ENCODE peak calls at places on chromosomes 11 and 22, in four cellular contexts. I is HCT116, B is HepG2, V is K562. N is an unnamed sample.

GRCh38 chr11:4118107-4118506 is 23.5 kb downstream of the RRM1 start:
- DNase-seq in V (no peak), B (no peak), I (no peak), N (no peak)

GRCh38 chr11:111983187-111983986 is 41.8 kb upstream of the DLAT start:
- DNase-seq in V (peak; percentile 43), B (peak; percentile 91), I (no peak), N (no peak)

GRCh38 chr11:92762175-92762574 is 207.3 kb upstream of the MTNR1B start:
- DNase-seq in B (no peak), I (no peak), V (no peak), N (no peak)

GRCh38 chr11:107139396-107139795 is 121.1 kb upstream of the GUCY1A2 start:
- DNase-seq in B (no peak), I (no peak), V (no peak), N (no peak)

GRCh38 chr11:128388182-128388815 is 199.1 kb downstream of the ETS1 start:
- DNase-seq in I (no peak), V (no peak), B (no peak), N (no peak)

GRCh38 chr11:83549984-83550667 is 264.0 kb upstream of the CCDC90B start:
- DNase-seq in I (no peak), B (no peak), V (no peak), N (no peak)

GRCh38 chr11:127806486-127806885 is 780.9 kb downstream of the ETS1 start:
- DNase-seq in V (no peak), B (no peak), I (no peak), N (no peak)

GRCh38 chr22:37283393-37283937 is 1.2 kb downstream of the CYTH4 start:
- DNase-seq in I (no peak), B (no peak), V (no peak), N (no peak)

GRCh38 chr11:5280582-5281102 is 10.9 kb upstream of the HBE1 start:
- DNase-seq in V (peak; percentile 91), B (peak; percentile 44), I (peak; percentile 97), N (peak; percentile 100)

GRCh38 chr11:134584706-134585445 is 172.8 kb upstream of the B3GAT1 start:
- DNase-seq in B (no peak), I (no peak), V (no peak), N (no peak)

GRCh38 chr22:49735411-49736311 is 92.0 kb downstream of the BRD1 start:
- DNase-seq in B (no peak), I (no peak), V (peak; percentile 69), N (no peak)

GRCh38 chr11:45803981-45804805 is 756 bp upstream of the SLC35C1 start:
- DNase-seq in V (peak; percentile 41), B (peak; percentile 18), I (no peak), N (no peak)

GRCh38 chr11:116112031-116112935 is 608.1 kb upstream of the CADM1 start:
- DNase-seq in B (no peak), I (no peak), V (no peak), N (no peak)

GRCh38 chr11:120695426-120695825 is 183.9 kb downstream of the GRIK4 start:
- DNase-seq in I (no peak), B (no peak), V (no peak), N (no peak)

GRCh38 chr11:101996106-101996505 is 51.1 kb upstream of the CFAP300 start:
- DNase-seq in V (no peak), I (no peak), B (peak; percentile 60), N (no peak)

GRCh38 chr11:17972987-17973386 is 39.9 kb downstream of the SERGEF start:
- DNase-seq in I (peak; percentile 60), V (peak; percentile 51), B (peak; percentile 23), N (peak; percentile 12)

GRCh38 chr11:34302046-34302921 is 55.5 kb downstream of the ABTB2 start:
- DNase-seq in B (no peak), V (no peak), I (peak; percentile 57), N (peak; percentile 25)

GRCh38 chr22:31812977-31813605 is 59.3 kb downstream of the DEPDC5 start:
- DNase-seq in B (peak; percentile 22), V (no peak), I (no peak), N (no peak)

GRCh38 chr11:61198391-61198790 is 4.9 kb upstream of the PGA3 start:
- DNase-seq in I (no peak), V (no peak), B (no peak), N (no peak)

GRCh38 chr11:79055866-79056632 is 384.8 kb downstream of the TENM4 start:
- DNase-seq in V (no peak), I (no peak), B (no peak), N (no peak)

GRCh38 chr22:32625985-32626384 is 151.4 kb downstream of the FBXO7 start:
- DNase-seq in B (no peak), V (no peak), I (no peak), N (no peak)

GRCh38 chr11:43053638-43054412 is 258.0 kb upstream of the API5 start:
- DNase-seq in V (no peak), I (no peak), B (no peak), N (no peak)

GRCh38 chr22:22196833-22197477 is 47.6 kb upstream of the VPREB1 start:
- DNase-seq in B (no peak), V (no peak), I (no peak), N (no peak)

GRCh38 chr11:71947498-71947897 is 18.7 kb downstream of the RNF121 start:
- DNase-seq in V (no peak), B (peak; percentile 98), I (no peak), N (no peak)

GRCh38 chr22:20185750-20186149 is 34.9 kb upstream of the CCDC188 start:
- DNase-seq in I (no peak), V (no peak), B (no peak), N (no peak)

GRCh38 chr22:20186871-20187546 is 36.2 kb upstream of the CCDC188 start:
- DNase-seq in V (no peak), B (no peak), I (no peak), N (no peak)

GRCh38 chr22:20186183-20186870 is 35.5 kb upstream of the CCDC188 start:
- DNase-seq in I (no peak), V (peak; percentile 90), B (peak; percentile 44), N (no peak)

GRCh38 chr22:20188567-20188877 is 37.7 kb upstream of the CCDC188 start:
- DNase-seq in I (no peak), V (no peak), B (no peak), N (no peak)

GRCh38 chr22:20187777-20188566 is 37.1 kb upstream of the CCDC188 start:
- DNase-seq in V (no peak), I (no peak), B (no peak), N (no peak)
- H3K4me1 ChIP-seq in V (peaks cover 34% of the 10 kb centered on the region), I (no peaks in the 10 kb centered on the region), B (no peaks in the 10 kb centered on the region), N (no peaks in the 10 kb centered on the region)

DNA sequence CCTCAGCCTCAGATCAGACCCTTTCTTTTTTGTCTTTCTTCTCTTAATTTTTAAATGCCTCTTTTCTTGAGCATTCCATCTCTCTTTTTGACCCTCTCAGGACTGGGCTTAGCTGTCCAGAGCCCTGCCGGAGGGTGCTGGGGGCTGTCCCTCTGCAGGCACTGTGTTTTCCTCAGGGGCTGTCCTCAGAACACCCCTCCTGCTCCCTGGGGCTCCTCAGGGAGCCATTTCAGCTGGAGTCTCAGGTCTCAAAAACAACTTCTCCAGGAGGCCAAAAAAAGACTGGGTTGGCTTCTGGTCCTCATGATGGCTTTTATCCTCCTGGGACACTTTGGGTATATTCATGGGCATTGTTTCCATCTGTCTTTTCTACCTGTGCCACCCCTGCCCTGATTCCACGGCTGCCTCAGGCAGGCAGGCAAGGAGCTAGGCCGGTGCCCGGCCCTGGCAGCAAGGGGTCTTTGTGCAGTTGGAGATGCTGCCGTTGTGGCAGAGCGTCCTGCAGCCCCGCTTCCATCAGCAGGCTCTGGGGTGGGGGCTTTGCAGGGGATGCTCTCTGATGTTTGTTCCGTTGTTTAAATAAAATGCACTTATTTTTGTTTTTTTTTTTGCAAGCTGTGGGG is 85.1 kb downstream of the CEP164 start:
- DNase-seq in I (no peak), V (no peak), B (no peak), N (no peak)
- TF ChIP-seq SIN3A in I (no peak), V (no peak), B (no peak), N (no peak)

GRCh38 chr22:46684706-46685105 is 53.3 kb downstream of the CERK start:
- DNase-seq in V (no peak), B (no peak), I (no peak), N (no peak)
- TF ChIP-seq TCF7L2 in V (no peak), B (no peak), I (no peak), N (no peak)

DNA sequence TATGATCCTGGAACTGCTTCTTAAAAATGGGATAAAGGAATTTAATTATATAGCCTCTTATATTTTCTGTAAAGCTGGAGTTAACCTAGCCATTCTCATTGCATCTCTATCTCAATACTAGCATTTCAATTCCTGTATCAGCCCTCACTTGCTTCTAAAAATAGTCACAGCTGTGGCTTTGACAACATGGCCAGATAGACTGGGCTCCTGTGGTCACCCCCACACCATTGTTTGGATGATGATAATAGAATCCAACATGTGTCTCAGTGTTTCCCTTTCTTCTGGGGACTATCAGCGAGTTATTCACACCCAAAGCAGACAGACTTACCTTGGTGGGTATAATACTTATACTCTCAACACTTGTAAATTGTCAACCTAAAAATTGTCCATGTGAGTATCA is 6.9 kb downstream of the VWA5A start:
- DNase-seq in B (no peak), I (no peak), V (no peak), N (no peak)
- H3K4me1 ChIP-seq in B (no peaks in the 10 kb centered on the region), I (no peaks in the 10 kb centered on the region), V (no peaks in the 10 kb centered on the region), N (no peaks in the 10 kb centered on the region)